ENCODE peak calls at places on chromosomes 2 and 18, in four cellular contexts. U is stimulated activated CD8-positive, alpha-beta memory T cell treated with anti-CD3 and anti-CD28 coated beads, Interleukin-2, amount 100 ng/mL, for 48 hours; L is LoVo; Z is PC-3. R is an unnamed sample.

GRCh38 chr18:76429262-76430126 is 65.5 kb downstream of the ZNF516 start:
- DNase-seq in U (no peak), L (no peak), Z (no peak), R (no peak)

GRCh38 chr2:240810621-240811020 is 9.4 kb downstream of the KIF1A start:
- DNase-seq in U (no peak), L (no peak), Z (no peak), R (peak)

GRCh38 chr2:62939735-62940491 is 110.7 kb upstream of the OTX1 start:
- DNase-seq in U (no peak), L (no peak), Z (peak), R (no peak)

GRCh38 chr2:147450661-147451060 is 394.2 kb upstream of the ACVR2A start:
- DNase-seq in U (no peak), L (no peak), Z (no peak), R (no peak)

GRCh38 chr2:173323371-173323770 is 31.3 kb upstream of the CDCA7 start:
- DNase-seq in U (no peak), L (no peak), Z (no peak), R (no peak)

GRCh38 chr2:121890041-121890440 is 134.6 kb downstream of the TSN start:
- DNase-seq in U (no peak), L (no peak), Z (no peak), R (no peak)

GRCh38 chr2:144596074-144596871 is 76.4 kb upstream of the ZEB2 start:
- DNase-seq in U (no peak), L (no peak), Z (peak), R (no peak)

GRCh38 chr2:238420878-238421694 is 5.6 kb upstream of the ASB1 start:
- DNase-seq in U (no peak), L (no peak), Z (no peak), R (no peak)

GRCh38 chr2:27753744-27754588 is 17.6 kb upstream of the MRPL33 start:
- DNase-seq in U (peak), L (peak), Z (peak), R (peak)